ENCODE peak calls at places on chromosomes 3 and 15, in six cellular contexts. H is HCEC 1CT, K is mesenteric fat pad, Q is HuH-7, T is progenitor cell of endocrine pancreas, U is DMS153. C is an unnamed sample.

GRCh38 chr3:36201546-36201945 is 178.8 kb upstream of the STAC start:
- DNase-seq in H (no peak), K (no peak), Q (no peak), T (no peak), U (peak; percentile 5), C (no peak)

GRCh38 chr3:53213276-53213675 is 42.5 kb downstream of the TKT start:
- DNase-seq in H (no peak), K (no peak), Q (no peak), T (no peak), U (no peak), C (no peak)

GRCh38 chr3:135040321-135041110 is 245.5 kb downstream of the EPHB1 start:
- DNase-seq in H (no peak), K (no peak), Q (no peak), T (no peak), U (no peak), C (no peak)

GRCh38 chr3:197374951-197375560 is 76.6 kb upstream of the DLG1 start:
- DNase-seq in H (no peak), K (peak; percentile 45), Q (no peak), T (no peak), U (no peak), C (peak; percentile 45)

GRCh38 chr15:93719941-93720351 is 511.4 kb upstream of the MCTP2 start:
- DNase-seq in H (no peak), K (no peak), Q (no peak), T (no peak), U (no peak), C (no peak)

GRCh38 chr3:129070086-129070875 is 9.7 kb downstream of the GP9 start:
- DNase-seq in H (no peak), K (no peak), Q (no peak), T (no peak), U (no peak), C (no peak)

GRCh38 chr3:37864904-37865303 is 3.2 kb downstream of the CTDSPL start:
- DNase-seq in H (no peak), K (no peak), Q (peak; percentile 39), T (no peak), U (no peak), C (no peak)

GRCh38 chr3:195556390-195556789 is 13.3 kb upstream of the PPP1R2 start:
- DNase-seq in H (no peak), K (no peak), Q (no peak), T (no peak), U (no peak), C (no peak)

GRCh38 chr3:73100734-73101550 is 39.5 kb downstream of the EBLN2 start:
- DNase-seq in H (peak; percentile 57), K (no peak), Q (peak; percentile 49), T (peak; percentile 78), U (peak; percentile 34), C (peak; percentile 88)

GRCh38 chr3:155572085-155572484 is 172.8 kb downstream of the PLCH1 start:
- DNase-seq in H (peak; percentile 14), K (no peak), Q (no peak), T (no peak), U (no peak), C (no peak)

GRCh38 chr3:46847744-46848143 is 15.5 kb downstream of the MYL3 start:
- DNase-seq in H (no peak), K (no peak), Q (no peak), T (no peak), U (no peak), C (no peak)

GRCh38 chr15:88810449-88810848 is 7.2 kb downstream of the ACAN start:
- DNase-seq in H (peak; percentile 38), K (no peak), Q (no peak), T (no peak), U (no peak), C (no peak)

GRCh38 chr3:30766522-30766921 is 127.9 kb downstream of the GADL1 start:
- DNase-seq in H (no peak), K (no peak), Q (no peak), T (no peak), U (no peak), C (no peak)

GRCh38 chr3:126663750-126664149 is 8.8 kb upstream of the TXNRD3 start:
- DNase-seq in H (no peak), K (no peak), Q (no peak), T (no peak), U (no peak), C (no peak)

GRCh38 chr15:56532766-56533455 is 68.0 kb upstream of the MNS1 start:
- DNase-seq in H (no peak), K (no peak), Q (no peak), T (no peak), U (no peak), C (no peak)

GRCh38 chr3:42161050-42161935 is 70.1 kb downstream of the TRAK1 start:
- DNase-seq in H (peak; percentile 61), K (no peak), Q (no peak), T (no peak), U (no peak), C (no peak)

GRCh38 chr15:27989428-27989827 is 109.7 kb downstream of the OCA2 start:
- DNase-seq in H (no peak), K (no peak), Q (no peak), T (no peak), U (no peak), C (no peak)

GRCh38 chr3:156037356-156037755 is 83.0 kb upstream of the KCNAB1 start:
- DNase-seq in H (no peak), K (no peak), Q (no peak), T (no peak), U (peak; percentile 90), C (no peak)

GRCh38 chr3:52593103-52593502 is 56.7 kb downstream of the UQCC5 start:
- DNase-seq in H (no peak), K (no peak), Q (no peak), T (no peak), U (no peak), C (no peak)

GRCh38 chr3:132119531-132119930 is 84.7 kb upstream of the CPNE4 start:
- DNase-seq in H (no peak), K (no peak), Q (no peak), T (no peak), U (no peak), C (no peak)

GRCh38 chr15:63461230-63461629 is 43.2 kb upstream of the USP3 start:
- DNase-seq in H (no peak), K (no peak), Q (no peak), T (no peak), U (no peak), C (no peak)

GRCh38 chr3:110381992-110382391 is 689.6 kb upstream of the NECTIN3 start:
- DNase-seq in H (no peak), K (no peak), Q (no peak), T (no peak), U (peak; percentile 10), C (no peak)

GRCh38 chr3:13839766-13840340 is 40.0 kb downstream of the WNT7A start:
- DNase-seq in H (no peak), K (no peak), Q (no peak), T (no peak), U (no peak), C (no peak)

GRCh38 chr3:179224584-179224983 is 26.3 kb downstream of the KCNMB3 start:
- DNase-seq in H (no peak), K (no peak), Q (no peak), T (no peak), U (no peak), C (no peak)

GRCh38 chr15:45630958-45631691 is 3.7 kb upstream of the SQOR start:
- DNase-seq in H (peak; percentile 91), K (no peak), Q (no peak), T (no peak), U (no peak), C (no peak)

GRCh38 chr15:92665100-92665555 is 9.6 kb upstream of the FAM174B start:
- DNase-seq in H (no peak), K (no peak), Q (no peak), T (no peak), U (no peak), C (no peak)

GRCh38 chr3:36142746-36143145 is 237.6 kb upstream of the STAC start:
- DNase-seq in H (no peak), K (no peak), Q (no peak), T (no peak), U (no peak), C (no peak)

GRCh38 chr3:8482960-8483665 is 18.5 kb upstream of the LMCD1 start:
- DNase-seq in H (peak; percentile 90), K (no peak), Q (no peak), T (no peak), U (peak; percentile 11), C (peak; percentile 73)

GRCh38 chr3:88203537-88204143 is 53.9 kb downstream of the C3orf38 start:
- DNase-seq in H (peak; percentile 61), K (no peak), Q (peak; percentile 44), T (peak; percentile 69), U (peak; percentile 44), C (peak; percentile 87)

GRCh38 chr15:101188517-101189340 is 63.1 kb downstream of the CHSY1 start:
- DNase-seq in H (peak; percentile 76), K (no peak), Q (no peak), T (no peak), U (no peak), C (no peak)

GRCh38 chr3:120129041-120129440 is 34.8 kb upstream of the GSK3B start:
- DNase-seq in H (no peak), K (no peak), Q (no peak), T (no peak), U (no peak), C (no peak)

GRCh38 chr3:9074079-9074478 is 110.8 kb upstream of the RAD18 start:
- DNase-seq in H (no peak), K (no peak), Q (no peak), T (no peak), U (no peak), C (peak; percentile 32)

GRCh38 chr3:38648659-38649499 is 608 bp downstream of the SCN5A start:
- DNase-seq in H (no peak), K (peak; percentile 71), Q (peak; percentile 20), T (no peak), U (no peak), C (peak; percentile 83)

GRCh38 chr3:73451276-73451973 is 173.3 kb downstream of the PDZRN3 start:
- DNase-seq in H (peak; percentile 15), K (no peak), Q (no peak), T (no peak), U (peak; percentile 91), C (no peak)

GRCh38 chr3:173789530-173789929 is 392.0 kb downstream of the NLGN1 start:
- DNase-seq in H (peak; percentile 11), K (no peak), Q (no peak), T (no peak), U (no peak), C (no peak)

GRCh38 chr15:47184405-47185221 is 532.7 kb upstream of the SEMA6D start:
- DNase-seq in H (no peak), K (no peak), Q (peak; percentile 15), T (peak; percentile 14), U (peak; percentile 23), C (no peak)

GRCh38 chr3:46946856-46947544 is 29.5 kb downstream of the CCDC12 start:
- DNase-seq in H (no peak), K (no peak), Q (no peak), T (no peak), U (no peak), C (no peak)

GRCh38 chr15:57611938-57612337 is 20.2 kb downstream of the MYZAP start:
- DNase-seq in H (peak; percentile 24), K (no peak), Q (no peak), T (no peak), U (no peak), C (peak; percentile 89)

C was measured in lower leg skin.